ENCODE peak calls at places on chromosomes 11 and 22, in eight cellular contexts. M is IMR-90; H is OCI-LY7; Q is tibial nerve; A is lower leg skin; B is AG09309; U is effector memory CD4-positive, alpha-beta T cell; T is left ventricle myocardium inferior. O is an unnamed sample.

GRCh38 chr11:57777969-57778317 is 16.3 kb downstream of the CTNND1 start:
- DNase-seq in A (no peak), T (no peak), H (no peak), B (no peak), Q (no peak), M (no peak), U (no peak), O (no peak)

GRCh38 chr11:16124390-16124789 is 232.0 kb downstream of the SOX6 start:
- DNase-seq in B (no peak), Q (no peak), A (no peak), M (no peak), T (no peak), U (no peak), H (no peak), O (no peak)

GRCh38 chr22:31253949-31254348 is 38.3 kb downstream of the PIK3IP1 start:
- DNase-seq in B (no peak), H (no peak), A (peak; percentile 88), U (no peak), M (no peak), T (peak; percentile 28), Q (no peak), O (no peak)

GRCh38 chr11:7448126-7448525 is 37.2 kb upstream of the OLFML1 start:
- DNase-seq in Q (no peak), T (no peak), U (no peak), B (no peak), M (no peak), A (no peak), H (no peak), O (no peak)

GRCh38 chr11:121068787-121069186 is 32.3 kb upstream of the TECTA start:
- DNase-seq in A (no peak), Q (no peak), B (no peak), H (no peak), M (no peak), T (no peak), U (no peak), O (no peak)

GRCh38 chr11:134890446-134890845 is 478.4 kb upstream of the B3GAT1 start:
- DNase-seq in T (no peak), M (no peak), A (no peak), B (no peak), H (no peak), U (no peak), Q (no peak), O (no peak)

GRCh38 chr11:47766363-47767227 is 546 bp downstream of the FNBP4 start:
- DNase-seq in A (peak; percentile 96), H (peak; percentile 76), T (peak; percentile 61), B (no peak), Q (peak; percentile 63), M (peak; percentile 66), U (peak; percentile 61), O (peak; percentile 67)

GRCh38 chr11:29446132-29446531 is 570.7 kb downstream of the KCNA4 start:
- DNase-seq in B (no peak), H (no peak), M (no peak), Q (no peak), U (no peak), T (no peak), A (no peak), O (no peak)

GRCh38 chr11:9747816-9748215 is 83.9 kb downstream of the SWAP70 start:
- DNase-seq in B (no peak), U (no peak), H (peak; percentile 41), T (no peak), Q (no peak), A (no peak), M (no peak), O (no peak)

GRCh38 chr11:132187391-132187790 is 817.0 kb downstream of the NTM start:
- DNase-seq in Q (no peak), A (no peak), T (no peak), H (no peak), U (no peak), B (no peak), M (no peak), O (no peak)

GRCh38 chr11:34234086-34234740 is 123.6 kb downstream of the ABTB2 start:
- DNase-seq in U (peak; percentile 75), B (no peak), T (no peak), M (peak; percentile 78), A (no peak), Q (no peak), H (peak; percentile 68), O (peak; percentile 39)

GRCh38 chr11:8934735-8935478 is 2.2 kb upstream of the C11orf16 start:
- DNase-seq in T (no peak), Q (no peak), M (peak; percentile 90), B (peak; percentile 10), A (no peak), U (no peak), H (no peak), O (peak; percentile 84)

GRCh38 chr11:132100583-132100982 is 730.2 kb downstream of the NTM start:
- DNase-seq in B (no peak), A (no peak), H (no peak), Q (no peak), T (no peak), U (no peak), M (no peak), O (no peak)

GRCh38 chr22:26404851-26405357 is 24.2 kb upstream of the ASPHD2 start:
- DNase-seq in B (no peak), Q (no peak), M (no peak), T (no peak), H (peak; percentile 25), A (no peak), U (no peak), O (no peak)

GRCh38 chr22:24937114-24937513 is 9.4 kb downstream of the LHFPL7 start:
- DNase-seq in Q (no peak), M (no peak), U (no peak), H (peak; percentile 11), T (no peak), B (no peak), A (no peak), O (no peak)

GRCh38 chr11:78037056-78037455 is 14.0 kb upstream of the KCTD14 start:
- DNase-seq in A (no peak), M (no peak), Q (no peak), T (no peak), H (no peak), U (no peak), B (no peak), O (no peak)

GRCh38 chr11:11816511-11817319 is 25.1 kb upstream of the USP47 start:
- DNase-seq in M (peak; percentile 69), T (no peak), B (no peak), H (no peak), Q (no peak), A (no peak), U (no peak), O (peak; percentile 37)

GRCh38 chr11:72971211-72971610 is 157.0 kb downstream of the ATG16L2 start:
- DNase-seq in M (no peak), U (no peak), A (no peak), T (no peak), H (no peak), B (no peak), Q (no peak), O (no peak)

GRCh38 chr11:72975778-72976520 is 161.7 kb downstream of the ATG16L2 start:
- DNase-seq in Q (no peak), T (no peak), M (peak; percentile 96), B (peak; percentile 84), A (no peak), H (no peak), U (no peak), O (peak; percentile 88)

GRCh38 chr11:72972541-72973128 is 158.4 kb downstream of the ATG16L2 start:
- DNase-seq in H (no peak), T (no peak), A (no peak), B (peak; percentile 76), U (no peak), M (peak; percentile 65), Q (no peak), O (peak; percentile 67)

GRCh38 chr11:72971611-72972010 is 157.4 kb downstream of the ATG16L2 start:
- DNase-seq in T (no peak), H (no peak), M (no peak), Q (no peak), U (no peak), B (no peak), A (no peak), O (no peak)

GRCh38 chr11:72974487-72975205 is 160.4 kb downstream of the ATG16L2 start:
- DNase-seq in Q (no peak), B (no peak), H (no peak), M (no peak), A (no peak), T (no peak), U (no peak), O (no peak)
- H3K4me3 ChIP-seq in Q (no peak overlapping the region), B (no peak overlapping the region), H (no peak overlapping the region), M (no peak overlapping the region), A (no peak overlapping the region), T (no peak overlapping the region), U (no peak overlapping the region), O (no peak overlapping the region)

GRCh38 chr11:117720061-117720511 is 76.9 kb downstream of the DSCAML1 start:
- DNase-seq in H (no peak), A (no peak), B (no peak), M (no peak), Q (no peak), U (no peak), T (no peak), O (no peak)
- H3K4me3 ChIP-seq in H (no peak overlapping the region), A (no peak overlapping the region), B (no peak overlapping the region), M (no peak overlapping the region), Q (no peak overlapping the region), U (no peak overlapping the region), T (no peak overlapping the region), O (no peak overlapping the region)

GRCh38 chr11:69645801-69646492 is 5.0 kb downstream of the CCND1 start:
- DNase-seq in A (no peak), H (no peak), B (no peak), U (no peak), T (no peak), Q (no peak), M (no peak), O (no peak)
- H3K4me3 ChIP-seq in A (no peak overlapping the region), H (no peak overlapping the region), B (no peak overlapping the region), U (no peak overlapping the region), T (no peak overlapping the region), Q (no peak overlapping the region), M (no peak overlapping the region), O (no peak overlapping the region)

DNA sequence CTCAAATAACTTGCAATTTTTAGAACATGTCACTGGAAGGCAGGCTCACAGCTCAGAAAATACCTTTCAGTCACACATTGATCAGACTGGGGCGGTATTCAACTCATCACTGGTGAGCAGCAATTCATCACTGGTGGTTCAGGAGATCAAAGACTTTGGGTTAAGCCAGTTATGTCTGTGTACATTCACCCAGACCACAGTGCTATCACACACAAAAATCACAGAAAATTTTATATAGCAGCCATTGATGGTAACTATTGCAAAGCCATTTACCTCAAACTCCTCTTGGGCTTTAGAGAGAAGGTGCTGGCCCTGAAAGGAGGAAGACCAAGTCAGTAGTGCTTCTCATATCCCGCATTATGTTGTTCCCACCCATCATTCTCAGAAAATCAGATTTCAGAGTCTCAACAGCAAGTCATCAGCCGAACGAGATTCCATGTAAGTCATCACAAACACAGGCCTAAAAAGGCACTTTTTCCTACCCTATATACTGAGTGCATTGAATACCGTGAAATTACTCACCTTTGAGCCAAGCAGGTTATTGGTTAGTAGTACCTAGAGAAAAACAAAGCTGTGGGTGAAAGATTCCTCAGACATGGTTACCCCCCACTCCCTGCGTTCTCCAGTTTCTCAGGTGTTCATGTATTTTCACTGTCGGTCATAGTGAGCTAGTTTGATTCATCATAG is 14.0 kb upstream of the WDR74 start:
- DNase-seq in H (no peak), A (no peak), T (no peak), Q (no peak), B (no peak), U (no peak), M (no peak), O (no peak)
- H3K4me3 ChIP-seq in H (peak overlapping the region; percentile 94), A (no peak overlapping the region), T (peak overlapping the region; percentile 94), Q (no peak overlapping the region), B (peak overlapping the region; percentile 98), U (peak overlapping the region; percentile 74), M (peak overlapping the region; percentile 17), O (peak overlapping the region; percentile 93)

GRCh38 chr11:105613183-105613582 is 3.3 kb downstream of the GRIA4 start:
- DNase-seq in T (no peak), Q (no peak), H (no peak), M (no peak), A (no peak), B (no peak), U (no peak), O (no peak)
- H3K4me3 ChIP-seq in T (no peak overlapping the region), Q (no peak overlapping the region), H (no peak overlapping the region), M (no peak overlapping the region), A (no peak overlapping the region), B (no peak overlapping the region), U (no peak overlapping the region), O (no peak overlapping the region)